ENCODE peak calls at places on chromosomes 16 and 17, in four cellular contexts. D, R, Y and X are unnamed samples.

GRCh38 chr17:57211010-57211411 is 45.3 kb upstream of the MSI2 start:
- DNase-seq in D (no peak), R (no peak), Y (peak), X (no peak)

GRCh38 chr16:81697321-81697885 is 81.7 kb upstream of the PLCG2 start:
- DNase-seq in D (peak), R (peak), Y (peak), X (peak)

GRCh38 chr17:7651097-7651958 is 602 bp downstream of the ATP1B2 start:
- DNase-seq in D (no peak), R (no peak), Y (no peak), X (no peak)

GRCh38 chr16:13427943-13428342 is 492.0 kb upstream of the ERCC4 start:
- DNase-seq in D (no peak), R (no peak), Y (no peak), X (no peak)

GRCh38 chr16:85286970-85287814 is 174.9 kb upstream of the CIBAR2 start:
- DNase-seq in D (no peak), R (no peak), Y (peak), X (peak)

GRCh38 chr17:17161759-17162158 is 44.4 kb downstream of the PLD6 start:
- DNase-seq in D (no peak), R (no peak), Y (no peak), X (no peak)

GRCh38 chr16:72590179-72590937 is 418.4 kb upstream of the PMFBP1 start:
- DNase-seq in D (no peak), R (no peak), Y (peak), X (no peak)

GRCh38 chr16:57372372-57373116 is at the start of gene CX3CL1:
- DNase-seq in D (no peak), R (peak), Y (peak), X (peak)

GRCh38 chr17:44970136-44970737 is 2.1 kb upstream of the C1QL1 start:
- DNase-seq in D (no peak), R (no peak), Y (peak), X (peak)

GRCh38 chr16:53129281-53130192 is 74.7 kb downstream of the CHD9 start:
- DNase-seq in D (no peak), R (no peak), Y (peak), X (peak)

GRCh38 chr17:34858941-34859562 is 102.2 kb downstream of the CCT6B start:
- DNase-seq in D (no peak), R (no peak), Y (no peak), X (no peak)

GRCh38 chr16:11257131-11257938 is 1.3 kb upstream of the SOCS1 start:
- DNase-seq in D (peak), R (peak), Y (peak), X (peak)

GRCh38 chr16:21646721-21647561 is 5.5 kb downstream of the IGSF6 start:
- DNase-seq in D (peak), R (peak), Y (no peak), X (no peak)

GRCh38 chr17:39196820-39197331 is 593 bp downstream of the CACNB1 start:
- DNase-seq in D (no peak), R (no peak), Y (no peak), X (peak)

GRCh38 chr16:89344314-89344828 is 126.9 kb downstream of the ZNF778 start:
- DNase-seq in D (no peak), R (no peak), Y (no peak), X (no peak)

GRCh38 chr17:64326420-64327054 is 63.5 kb upstream of the TEX2 start:
- DNase-seq in D (no peak), R (peak), Y (peak), X (no peak)

GRCh38 chr17:67759355-67760171 is 41.8 kb downstream of the NOL11 start:
- DNase-seq in D (no peak), R (no peak), Y (peak), X (peak)

GRCh38 chr17:79074650-79075432 is at the start of gene ENGASE:
- DNase-seq in D (peak), R (peak), Y (peak), X (peak)

GRCh38 chr16:1899641-1900451 is 18.4 kb downstream of the HS3ST6 start:
- DNase-seq in D (no peak), R (peak), Y (no peak), X (no peak)

GRCh38 chr16:73031155-73031866 is 16.6 kb downstream of the ZFHX3 start:
- DNase-seq in D (no peak), R (no peak), Y (no peak), X (no peak)

GRCh38 chr17:50924800-50925199 is 58.6 kb upstream of the TOB1 start:
- DNase-seq in D (no peak), R (no peak), Y (no peak), X (no peak)

GRCh38 chr16:79451196-79451816 is 149.2 kb downstream of the MAF start:
- DNase-seq in D (no peak), R (no peak), Y (no peak), X (no peak)

GRCh38 chr16:1610841-1611653 is 825 bp downstream of the IFT140 start:
- DNase-seq in D (no peak), R (no peak), Y (peak), X (no peak)

GRCh38 chr16:87321336-87322107 is 4.3 kb upstream of the C16orf95 start:
- DNase-seq in D (no peak), R (no peak), Y (no peak), X (no peak)

GRCh38 chr17:71247455-71248015 is 873.3 kb upstream of the SOX9 start:
- DNase-seq in D (no peak), R (no peak), Y (no peak), X (no peak)

GRCh38 chr17:50542795-50543774 is 3.9 kb upstream of the SPATA20 start:
- DNase-seq in D (no peak), R (peak), Y (no peak), X (no peak)

GRCh38 chr17:82787081-82787848 is 35.4 kb downstream of the TBCD start:
- DNase-seq in D (no peak), R (no peak), Y (peak), X (no peak)

GRCh38 chr17:80441133-80441578 is 26.2 kb downstream of the ENDOV start:
- DNase-seq in D (no peak), R (no peak), Y (peak), X (peak)

GRCh38 chr17:28972437-28972836 is 21.1 kb upstream of the PHF12 start:
- DNase-seq in D (no peak), R (no peak), Y (peak), X (peak)